ENCODE peak calls at places on chromosomes 6 and 20, in nine cellular contexts. S is iPS DF 6.9; R is spleen; E is CD4-positive, alpha-beta memory T cell; W is PC-3; M is mesenchymal stem cell; L is WERI-Rb-1; O is cardiac muscle cell; H is heart left ventricle. I is an unnamed sample.

GRCh38 chr6:161486326-161486725 is 212.5 kb upstream of the AGPAT4 start:
- DNase-seq in H (peak; percentile 54), L (no peak), O (peak; percentile 50), E (no peak), M (peak; percentile 3), S (no peak), W (peak; percentile 72), R (no peak), I (no peak)

GRCh38 chr6:47680056-47680455 is 18.3 kb upstream of the ADGRF4 start:
- DNase-seq in M (no peak), H (no peak), O (no peak), E (no peak), L (no peak), R (no peak), W (no peak), S (no peak), I (no peak)

GRCh38 chr6:166839006-166839405 is 117.3 kb downstream of the RNASET2 start:
- DNase-seq in W (no peak), L (no peak), S (no peak), R (no peak), H (no peak), O (no peak), M (no peak), E (no peak), I (no peak)

GRCh38 chr6:10382322-10382721 is 32.6 kb downstream of the TFAP2A start:
- DNase-seq in S (no peak), L (no peak), O (no peak), E (no peak), R (no peak), W (no peak), H (no peak), M (no peak), I (peak; percentile 49)

GRCh38 chr6:158847012-158847529 is 27.9 kb upstream of the EZR start:
- DNase-seq in H (no peak), R (no peak), L (no peak), E (no peak), M (no peak), W (no peak), S (no peak), O (no peak), I (no peak)

GRCh38 chr6:48101277-48101676 is 9.7 kb downstream of the PTCHD4 start:
- DNase-seq in O (no peak), R (no peak), W (peak; percentile 74), M (peak; percentile 28), E (no peak), H (no peak), L (no peak), S (no peak), I (no peak)

GRCh38 chr6:163391983-163392382 is 22.5 kb upstream of the QKI start:
- DNase-seq in L (no peak), S (no peak), W (peak; percentile 92), M (no peak), H (no peak), R (no peak), O (no peak), E (no peak), I (no peak)

GRCh38 chr6:65631711-65632110 is 75.3 kb downstream of the EYS start:
- DNase-seq in E (no peak), S (no peak), O (no peak), R (no peak), L (no peak), M (no peak), W (no peak), H (no peak), I (no peak)

GRCh38 chr20:36391456-36391855 is 85.3 kb downstream of the DLGAP4 start:
- DNase-seq in O (peak; percentile 8), L (no peak), H (no peak), S (no peak), E (no peak), M (peak; percentile 3), R (no peak), W (peak; percentile 16), I (peak; percentile 71)

GRCh38 chr20:48972816-48973215 is 51.3 kb downstream of the ARFGEF2 start:
- DNase-seq in E (no peak), H (no peak), W (no peak), R (no peak), L (no peak), S (no peak), M (no peak), O (no peak), I (no peak)

GRCh38 chr20:48970681-48971370 is 49.3 kb downstream of the ARFGEF2 start:
- DNase-seq in W (no peak), H (no peak), O (no peak), S (no peak), E (no peak), R (no peak), L (no peak), M (no peak), I (no peak)

GRCh38 chr20:48971956-48972355 is 50.4 kb downstream of the ARFGEF2 start:
- DNase-seq in O (peak; percentile 12), R (no peak), W (no peak), S (no peak), M (no peak), L (no peak), H (no peak), E (no peak), I (no peak)

DNA sequence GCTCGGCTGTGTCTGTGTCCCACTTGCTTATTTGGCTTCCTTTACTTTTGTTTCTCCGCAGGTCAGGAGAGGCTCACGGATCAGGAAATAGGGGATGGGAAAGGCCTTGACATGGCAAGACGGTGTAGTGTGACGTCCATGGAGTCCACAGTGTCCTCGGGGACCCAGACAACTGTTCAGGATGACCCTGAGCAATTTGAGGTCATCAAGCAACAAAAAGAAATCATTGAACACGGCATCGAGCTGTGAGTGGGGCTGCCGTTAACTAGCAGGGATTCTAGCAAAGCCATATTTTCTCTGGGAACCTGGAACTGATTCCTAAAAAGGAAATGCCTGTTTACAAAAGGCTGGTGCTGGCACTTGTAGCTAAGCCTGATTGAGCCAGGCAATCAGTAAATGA is 54.4 kb downstream of the ARFGEF2 start:
- DNase-seq in M (peak; percentile 59), E (no peak), R (no peak), O (no peak), S (no peak), H (no peak), L (no peak), W (no peak), I (no peak)
- H3K36me3 ChIP-seq in M (peaks cover 55% of the 10 kb centered on the region), E (peaks cover 32% of the 10 kb centered on the region), R (peaks cover 38% of the 10 kb centered on the region), O (peaks cover 35% of the 10 kb centered on the region), S (peaks cover 3% of the 10 kb centered on the region), H (peaks cover 17% of the 10 kb centered on the region), L (peaks cover 41% of the 10 kb centered on the region), W (peaks cover 32% of the 10 kb centered on the region), I (peaks cover 11% of the 10 kb centered on the region)

GRCh38 chr6:149717588-149718458 is at the start of gene LATS1:
- DNase-seq in H (peak; percentile 95), R (peak; percentile 98), E (peak; percentile 93), O (peak; percentile 90), W (peak; percentile 75), L (peak; percentile 87), M (peak; percentile 88), S (peak; percentile 41), I (peak; percentile 89)

GRCh38 chr6:149717255-149717587 is 680 bp downstream of the LATS1 start:
- DNase-seq in E (no peak), S (no peak), M (no peak), O (no peak), L (no peak), W (no peak), R (no peak), H (no peak), I (no peak)

GRCh38 chr6:149716181-149716580 is 1.7 kb downstream of the LATS1 start:
- DNase-seq in L (no peak), R (no peak), S (no peak), E (no peak), O (no peak), W (no peak), M (peak; percentile 16), H (no peak), I (no peak)

GRCh38 chr6:149714442-149714841 is 3.5 kb downstream of the LATS1 start:
- DNase-seq in M (no peak), W (no peak), O (no peak), H (no peak), L (no peak), E (no peak), R (no peak), S (no peak), I (no peak)

DNA sequence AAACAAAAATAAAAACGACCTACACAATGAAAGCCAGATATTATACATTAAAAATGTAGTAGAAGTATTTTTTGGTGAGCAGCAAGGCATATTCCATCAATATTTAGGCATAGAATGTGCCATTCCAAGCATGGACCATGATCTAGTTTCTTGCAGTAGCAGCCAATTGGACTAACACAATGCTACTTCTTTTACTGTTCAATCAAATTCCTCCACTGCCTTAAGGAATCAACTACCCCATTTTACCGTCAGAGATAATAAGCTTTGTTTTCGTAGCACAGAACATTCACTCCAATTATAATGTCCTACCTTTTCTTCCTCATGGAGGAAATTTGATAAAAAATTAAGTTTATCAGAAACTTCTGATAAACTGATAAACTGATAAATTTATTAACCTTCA is 1.3 kb downstream of the LATS1 start:
- DNase-seq in E (no peak), H (no peak), L (no peak), M (peak; percentile 14), R (no peak), O (peak; percentile 11), W (peak; percentile 25), S (no peak), I (peak; percentile 18)
- H3K4me3 ChIP-seq in E (peak overlapping the region; percentile 82), H (peak overlapping the region; percentile 74), L (peak overlapping the region; percentile 90), M (peak overlapping the region; percentile 97), R (peak overlapping the region; percentile 79), O (peak overlapping the region; percentile 46), W (peak overlapping the region; percentile 87), S (peak overlapping the region; percentile 28), I (peak overlapping the region; percentile 94)

GRCh38 chr20:31925631-31926030 is 26.2 kb downstream of the PDRG1 start:
- DNase-seq in O (no peak), W (no peak), R (no peak), S (no peak), M (no peak), L (no peak), H (no peak), E (no peak), I (no peak)

GRCh38 chr20:31922588-31922987 is 29.3 kb downstream of the PDRG1 start:
- DNase-seq in L (no peak), O (no peak), H (no peak), S (no peak), W (no peak), M (no peak), R (no peak), E (no peak), I (no peak)

GRCh38 chr20:31923388-31924271 is 28.2 kb downstream of the PDRG1 start:
- DNase-seq in M (no peak), O (peak; percentile 3), L (no peak), W (no peak), E (no peak), H (no peak), S (no peak), R (no peak), I (no peak)

GRCh38 chr20:31926493-31926892 is 25.4 kb downstream of the PDRG1 start:
- DNase-seq in E (no peak), M (no peak), O (no peak), S (no peak), W (no peak), L (no peak), R (no peak), H (no peak), I (no peak)

GRCh38 chr20:31924561-31924960 is 27.3 kb downstream of the PDRG1 start:
- DNase-seq in R (no peak), H (no peak), O (no peak), E (no peak), M (no peak), S (no peak), L (no peak), W (no peak), I (no peak)
- H3K27me3 ChIP-seq in R (peaks cover 21% of the 10 kb centered on the region), H (no peaks in the 10 kb centered on the region), O (no peaks in the 10 kb centered on the region), E (no peaks in the 10 kb centered on the region), M (peaks cover 63% of the 10 kb centered on the region), S (no peaks in the 10 kb centered on the region), L (no peaks in the 10 kb centered on the region), W (peaks cover 21% of the 10 kb centered on the region), I (no peaks in the 10 kb centered on the region)

GRCh38 chr6:106477158-106477557 is 116.6 kb downstream of the CRYBG1 start:
- DNase-seq in W (no peak), H (no peak), L (no peak), R (no peak), S (no peak), E (no peak), O (no peak), M (no peak), I (no peak)
- H3K36me3 ChIP-seq in W (no peaks in the 10 kb centered on the region), H (no peaks in the 10 kb centered on the region), L (no peaks in the 10 kb centered on the region), R (no peaks in the 10 kb centered on the region), S (no peaks in the 10 kb centered on the region), E (no peaks in the 10 kb centered on the region), O (no peaks in the 10 kb centered on the region), M (no peaks in the 10 kb centered on the region), I (no peaks in the 10 kb centered on the region)